ENCODE peak calls at places on chromosomes 6 and 20, in seven cellular contexts. H is astrocyte, Y is psoas muscle, K is fibroblast of lung, F is body of pancreas, B is mesenchymal stem cell, N is tibial artery. Z is an unnamed sample.
A peak's percentile ranks its signal among the peaks of the same experiment; 100 is the strongest.

GRCh38 chr20:64057628-64058498 is 5.1 kb upstream of the TCEA2 start:
- DNase-seq in H (no peak), Y (peak; percentile 77), K (peak; percentile 43), F (peak; percentile 83), B (peak; percentile 56), N (peak; percentile 57), Z (peak; percentile 87)

GRCh38 chr20:4637081-4637797 is 84.5 kb upstream of the PRND start:
- DNase-seq in H (peak; percentile 44), Y (no peak), K (no peak), F (no peak), B (peak; percentile 18), N (no peak), Z (peak; percentile 65)

GRCh38 chr6:110329729-110330436 is 28.3 kb downstream of the METTL24 start:
- DNase-seq in H (peak; percentile 35), Y (no peak), K (no peak), F (peak; percentile 32), B (peak; percentile 57), N (no peak), Z (no peak)

GRCh38 chr6:147506704-147507114 is 1.8 kb upstream of the SAMD5 start:
- DNase-seq in H (peak; percentile 12), Y (peak; percentile 70), K (peak; percentile 58), F (peak; percentile 60), B (peak; percentile 59), N (peak; percentile 51), Z (peak; percentile 53)

GRCh38 chr6:166433096-166433495 is 50.4 kb upstream of the MPC1 start:
- DNase-seq in H (no peak), Y (no peak), K (no peak), F (no peak), B (no peak), N (no peak), Z (no peak)

GRCh38 chr6:6825986-6826901 is 237.7 kb downstream of the LY86 start:
- DNase-seq in H (no peak), Y (peak; percentile 66), K (no peak), F (peak; percentile 33), B (no peak), N (peak; percentile 41), Z (peak; percentile 59)

GRCh38 chr6:14384175-14384949 is 266.8 kb downstream of the CD83 start:
- DNase-seq in H (no peak), Y (no peak), K (no peak), F (no peak), B (no peak), N (no peak), Z (no peak)

GRCh38 chr20:33130553-33130952 is 37.4 kb upstream of the BPIFA2 start:
- DNase-seq in H (peak; percentile 57), Y (no peak), K (no peak), F (no peak), B (no peak), N (no peak), Z (peak; percentile 66)

GRCh38 chr6:21003780-21004541 is 469.7 kb downstream of the CDKAL1 start:
- DNase-seq in H (peak; percentile 78), Y (no peak), K (peak; percentile 93), F (peak; percentile 35), B (no peak), N (no peak), Z (peak; percentile 65)

DNA sequence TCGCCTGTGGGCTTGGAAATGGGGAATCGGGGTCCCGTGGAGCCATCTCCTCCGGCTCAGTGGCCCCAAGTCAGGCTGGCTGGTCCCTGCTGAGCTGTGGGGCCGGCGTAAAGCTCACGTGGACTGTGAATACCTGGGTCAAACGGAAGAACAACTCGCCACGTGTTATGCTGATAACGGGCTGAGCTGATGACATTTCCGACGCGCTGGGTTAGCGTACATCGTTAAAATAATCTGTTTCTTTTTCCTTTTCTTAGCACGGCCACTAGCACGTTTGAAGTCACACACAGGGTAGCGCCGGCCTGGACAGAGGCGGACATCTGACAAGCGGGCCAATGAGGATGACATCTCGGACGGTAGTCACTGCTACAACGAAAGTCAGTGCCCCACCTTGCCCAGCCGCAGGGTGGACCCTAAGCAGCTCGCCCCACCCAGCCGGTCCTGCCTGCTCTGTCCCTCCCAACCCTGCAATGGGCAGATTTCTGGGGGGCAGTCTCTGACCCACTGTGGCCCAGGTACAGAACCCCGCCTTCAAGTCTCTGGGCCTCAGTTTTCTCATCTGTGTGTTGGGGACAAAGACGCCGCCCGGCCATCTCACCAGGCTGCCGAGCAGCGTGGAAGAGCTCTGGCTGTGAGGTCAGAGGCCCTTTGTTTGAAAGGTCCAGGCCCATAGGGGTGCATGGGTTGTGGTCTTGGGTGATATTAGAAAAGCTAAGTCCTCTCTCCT is 20.0 kb upstream of the RBBP8NL start:
- DNase-seq in H (no peak), Y (no peak), K (no peak), F (no peak), B (no peak), N (no peak), Z (no peak)
- H3K27me3 ChIP-seq in H (peaks cover 9% of the 10 kb centered on the region), Y (no peaks in the 10 kb centered on the region), K (no peaks in the 10 kb centered on the region), F (no peaks in the 10 kb centered on the region), B (peaks cover 73% of the 10 kb centered on the region), N (peaks cover 77% of the 10 kb centered on the region), Z (peaks cover 91% of the 10 kb centered on the region)

GRCh38 chr6:108164537-108164814 is 1.3 kb upstream of the NR2E1 start:
- DNase-seq in H (no peak), Y (no peak), K (no peak), F (no peak), B (no peak), N (no peak), Z (no peak)
- H3K27me3 ChIP-seq in H (peaks cover 97% of the 10 kb centered on the region), Y (peaks cover 8% of the 10 kb centered on the region), K (peaks cover 92% of the 10 kb centered on the region), F (no peaks in the 10 kb centered on the region), B (peaks cover 100% of the 10 kb centered on the region), N (peaks cover 98% of the 10 kb centered on the region), Z (peaks cover 16% of the 10 kb centered on the region)

DNA sequence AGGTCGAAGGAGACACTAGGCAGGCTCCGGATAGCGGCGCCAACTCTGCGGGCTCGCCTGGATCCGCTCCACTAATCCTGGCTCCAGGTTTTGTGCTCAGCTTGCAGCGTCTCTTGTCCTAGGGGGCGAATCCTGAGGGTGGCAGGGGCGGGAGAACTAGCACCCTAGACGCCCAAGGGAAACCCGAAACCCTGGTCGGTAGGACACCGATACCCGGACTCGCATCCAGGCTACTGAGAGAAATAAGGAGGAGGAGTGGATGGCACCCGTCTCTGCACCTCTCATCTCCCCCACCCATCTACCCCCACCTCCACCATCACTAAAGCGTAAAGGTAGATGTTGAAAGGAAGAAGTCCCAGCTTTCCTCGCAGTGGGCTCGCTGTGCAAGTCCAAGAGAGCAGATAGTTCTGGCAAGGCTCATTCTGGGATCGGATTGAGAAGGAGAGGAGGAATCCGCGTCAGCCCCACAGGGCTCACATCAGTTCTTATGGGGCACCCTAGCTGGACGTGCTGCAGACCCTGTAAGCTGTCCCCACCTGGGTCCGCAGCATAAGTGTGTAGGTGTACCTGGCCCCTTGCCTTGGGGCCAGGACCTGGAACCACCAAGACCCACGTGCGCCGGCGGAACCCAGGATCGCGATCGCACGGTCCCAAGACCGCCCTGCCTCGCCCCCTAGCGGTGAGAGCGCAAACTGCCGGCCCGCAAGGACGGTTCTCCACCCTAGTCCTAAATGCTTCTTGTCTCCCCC is 6.9 kb downstream of the SLC32A1 start:
- DNase-seq in H (peak; percentile 11), Y (peak; percentile 62), K (peak; percentile 50), F (peak; percentile 62), B (peak; percentile 61), N (no peak), Z (no peak)
- H3K27me3 ChIP-seq in H (peaks cover 94% of the 10 kb centered on the region), Y (peaks cover 3% of the 10 kb centered on the region), K (peaks cover 67% of the 10 kb centered on the region), F (no peaks in the 10 kb centered on the region), B (peaks cover 97% of the 10 kb centered on the region), N (peaks cover 88% of the 10 kb centered on the region), Z (peaks cover 82% of the 10 kb centered on the region)

GRCh38 chr6:108127056-108127455 is 38.8 kb upstream of the NR2E1 start:
- DNase-seq in H (no peak), Y (no peak), K (no peak), F (no peak), B (no peak), N (no peak), Z (no peak)

GRCh38 chr6:108120311-108120710 is 45.5 kb upstream of the NR2E1 start:
- DNase-seq in H (no peak), Y (no peak), K (no peak), F (no peak), B (no peak), N (no peak), Z (no peak)

GRCh38 chr6:108121612-108122011 is 44.2 kb upstream of the NR2E1 start:
- DNase-seq in H (no peak), Y (no peak), K (no peak), F (no peak), B (no peak), N (no peak), Z (no peak)

GRCh38 chr6:108123516-108123929 is 42.3 kb upstream of the NR2E1 start:
- DNase-seq in H (no peak), Y (no peak), K (no peak), F (no peak), B (no peak), N (no peak), Z (no peak)

DNA sequence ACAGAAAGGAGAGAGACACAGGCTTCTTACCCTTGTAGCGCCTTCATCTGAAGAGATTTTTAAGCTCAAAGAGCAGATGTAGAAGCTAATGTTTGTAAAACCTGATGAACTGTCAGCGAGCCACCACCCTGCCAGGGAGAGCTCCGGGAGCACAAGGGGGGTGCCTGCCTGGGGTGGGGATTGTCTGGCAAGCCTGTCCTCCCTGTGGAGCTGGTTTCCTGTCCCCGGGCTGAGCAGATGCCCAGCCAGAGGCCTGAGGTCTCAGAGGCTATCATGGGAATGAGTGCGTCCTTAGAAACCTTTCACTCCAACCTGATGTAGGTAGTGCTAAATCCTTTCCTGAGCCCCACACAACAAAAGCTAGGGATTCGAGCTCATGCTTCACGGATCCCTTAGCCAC is 41.9 kb upstream of the NR2E1 start:
- DNase-seq in H (no peak), Y (no peak), K (no peak), F (no peak), B (no peak), N (no peak), Z (no peak)
- H3K27me3 ChIP-seq in H (peaks cover 72% of the 10 kb centered on the region), Y (peaks cover 4% of the 10 kb centered on the region), K (peaks cover 61% of the 10 kb centered on the region), F (no peaks in the 10 kb centered on the region), B (peaks cover 97% of the 10 kb centered on the region), N (peaks cover 68% of the 10 kb centered on the region), Z (no peaks in the 10 kb centered on the region)

GRCh38 chr20:62707981-62708521 is 585 bp upstream of the NTSR1 start:
- DNase-seq in H (no peak), Y (peak; percentile 2), K (no peak), F (no peak), B (no peak), N (no peak), Z (no peak)
- H3K27me3 ChIP-seq in H (peaks cover 33% of the 10 kb centered on the region), Y (peaks cover 2% of the 10 kb centered on the region), K (peaks cover 21% of the 10 kb centered on the region), F (no peaks in the 10 kb centered on the region), B (peaks cover 39% of the 10 kb centered on the region), N (peaks cover 83% of the 10 kb centered on the region), Z (no peaks in the 10 kb centered on the region)

Z was measured in PC-9.